ENCODE peak calls at places on chromosomes 13 and 19, in six cellular contexts. M is GM23338, E is transverse colon, R is tibial nerve, D is HCT116, G is lower lobe of right lung. F is an unnamed sample.

GRCh38 chr19:41601771-41602170 is 25.1 kb downstream of the CEACAM4 start:
- DNase-seq in R (no peak), G (no peak), M (no peak), D (no peak), E (no peak), F (no peak)

GRCh38 chr13:114124921-114125320 is 7.5 kb downstream of the RASA3 start:
- DNase-seq in M (no peak), G (no peak), D (no peak), E (no peak), R (no peak), F (no peak)

GRCh38 chr13:27923794-27924528 is 4.2 kb downstream of the PDX1 start:
- DNase-seq in M (peak; percentile 58), G (no peak), D (no peak), R (no peak), E (no peak), F (no peak)

GRCh38 chr13:51222510-51223283 is 499 bp downstream of the FAM124A start:
- DNase-seq in M (peak; percentile 59), R (peak; percentile 10), E (no peak), G (no peak), D (no peak), F (no peak)

GRCh38 chr19:42199440-42200115 is 17.9 kb downstream of the DEDD2 start:
- DNase-seq in M (peak; percentile 61), R (no peak), D (no peak), G (peak; percentile 83), E (peak; percentile 53), F (no peak)

GRCh38 chr13:73325351-73326214 is 266.8 kb downstream of the KLF5 start:
- DNase-seq in G (no peak), R (no peak), E (peak; percentile 42), M (no peak), D (no peak), F (peak; percentile 78)

GRCh38 chr13:107006646-107007045 is 438.7 kb upstream of the ARGLU1 start:
- DNase-seq in D (no peak), E (no peak), G (no peak), M (no peak), R (no peak), F (no peak)

GRCh38 chr19:5369962-5370367 is 29.4 kb upstream of the PTPRS start:
- DNase-seq in R (no peak), D (no peak), M (peak; percentile 84), G (peak; percentile 50), E (peak; percentile 54), F (peak; percentile 75)

GRCh38 chr13:41780736-41781708 is 179.9 kb downstream of the VWA8 start:
- DNase-seq in R (no peak), E (no peak), G (no peak), M (no peak), D (no peak), F (no peak)

GRCh38 chr19:39645800-39646411 is 9.8 kb upstream of the LGALS16 start:
- DNase-seq in E (no peak), R (no peak), D (no peak), G (no peak), M (peak; percentile 61), F (peak; percentile 62)

GRCh38 chr19:19426216-19426615 is 20.7 kb downstream of the GATAD2A start:
- DNase-seq in R (no peak), E (no peak), D (no peak), M (no peak), G (no peak), F (no peak)

GRCh38 chr19:5081441-5082161 is 112.7 kb downstream of the KDM4B start:
- DNase-seq in R (no peak), E (no peak), G (no peak), D (no peak), M (no peak), F (no peak)

GRCh38 chr13:73902296-73902695 is 231.9 kb downstream of the KLF12 start:
- DNase-seq in E (no peak), G (no peak), D (no peak), R (no peak), M (no peak), F (no peak)

GRCh38 chr13:42814868-42815267 is 33.5 kb downstream of the FAM216B start:
- DNase-seq in R (no peak), G (no peak), M (no peak), D (no peak), E (no peak), F (no peak)

GRCh38 chr13:21673592-21674270 is 2.9 kb downstream of the FGF9 start:
- DNase-seq in M (peak; percentile 83), G (peak; percentile 62), E (peak; percentile 60), D (no peak), R (no peak), F (peak; percentile 62)

GRCh38 chr13:21677075-21677628 is 6.3 kb downstream of the FGF9 start:
- DNase-seq in R (no peak), M (no peak), E (no peak), D (no peak), G (no peak), F (no peak)

GRCh38 chr13:21674271-21675009 is 3.6 kb downstream of the FGF9 start:
- DNase-seq in G (no peak), R (no peak), M (peak; percentile 65), D (no peak), E (peak; percentile 23), F (no peak)

GRCh38 chr13:21675095-21676007 is 4.5 kb downstream of the FGF9 start:
- DNase-seq in R (no peak), G (peak; percentile 50), E (peak; percentile 54), M (peak; percentile 61), D (no peak), F (no peak)

GRCh38 chr13:21676611-21677021 is 5.7 kb downstream of the FGF9 start:
- DNase-seq in R (no peak), M (peak; percentile 77), E (peak; percentile 42), G (peak; percentile 55), D (no peak), F (peak; percentile 67)
- TF ChIP-seq CTCF in R (no peak), M (peak; percentile 61), E (no peak), G (no peak), D (peak; percentile 15), F (peak; percentile 33)

GRCh38 chr19:45356760-45357444 is 13.5 kb downstream of the ERCC2 start:
- DNase-seq in M (no peak), D (no peak), E (no peak), G (no peak), R (no peak), F (no peak)
- H3K4me1 ChIP-seq in M (no peaks in the 10 kb centered on the region), D (no peaks in the 10 kb centered on the region), E (no peaks in the 10 kb centered on the region), G (no peaks in the 10 kb centered on the region), R (no peaks in the 10 kb centered on the region), F (no peaks in the 10 kb centered on the region)

DNA sequence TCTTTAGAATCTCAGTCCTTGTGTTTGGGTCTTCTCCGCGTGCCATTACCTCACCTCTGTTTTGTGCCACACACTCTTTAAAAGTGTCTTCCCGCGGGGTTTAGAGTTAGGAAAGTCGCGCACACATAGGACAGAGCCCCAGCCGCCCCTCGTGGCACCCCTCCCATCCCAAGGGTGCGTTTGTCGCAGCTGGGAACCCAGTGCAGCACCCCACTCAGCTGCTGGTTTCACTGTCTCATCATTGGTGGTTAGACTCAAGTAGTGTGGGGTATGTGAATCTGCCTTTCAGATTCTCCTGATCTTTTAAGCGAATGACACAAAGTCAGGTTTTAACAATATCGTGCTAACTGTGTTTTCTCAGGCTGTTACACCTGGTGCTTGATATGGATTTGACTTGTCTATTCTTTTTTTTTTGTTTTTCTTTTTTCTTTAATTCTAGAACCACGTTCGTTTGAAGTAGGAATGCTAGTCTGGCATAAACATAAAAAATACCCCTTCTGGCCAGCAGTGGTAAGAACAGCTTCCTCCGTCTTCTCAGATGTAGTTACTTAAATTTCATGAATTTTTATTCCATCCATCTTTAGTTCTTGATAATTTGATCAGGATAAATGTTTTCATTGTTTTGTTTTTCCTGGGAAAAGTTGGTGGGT is 19.5 kb upstream of the NDUFS7 start:
- DNase-seq in D (no peak), G (no peak), E (no peak), R (no peak), M (no peak), F (no peak)
- TF ChIP-seq CTCF in D (no peak), G (no peak), E (no peak), R (no peak), M (peak; percentile 38), F (peak; percentile 13)

GRCh38 chr13:77313923-77314322 is 13.0 kb downstream of the MYCBP2 start:
- DNase-seq in M (no peak), D (no peak), E (no peak), G (no peak), R (no peak), F (no peak)

GRCh38 chr13:77310161-77310560 is 16.7 kb downstream of the MYCBP2 start:
- DNase-seq in M (no peak), D (no peak), G (no peak), E (no peak), R (no peak), F (no peak)

GRCh38 chr13:77309254-77309653 is 17.6 kb downstream of the MYCBP2 start:
- DNase-seq in D (no peak), E (no peak), R (no peak), M (no peak), G (no peak), F (no peak)

GRCh38 chr13:77312311-77312710 is 14.6 kb downstream of the MYCBP2 start:
- DNase-seq in E (no peak), R (no peak), G (no peak), D (no peak), M (peak; percentile 21), F (no peak)

DNA sequence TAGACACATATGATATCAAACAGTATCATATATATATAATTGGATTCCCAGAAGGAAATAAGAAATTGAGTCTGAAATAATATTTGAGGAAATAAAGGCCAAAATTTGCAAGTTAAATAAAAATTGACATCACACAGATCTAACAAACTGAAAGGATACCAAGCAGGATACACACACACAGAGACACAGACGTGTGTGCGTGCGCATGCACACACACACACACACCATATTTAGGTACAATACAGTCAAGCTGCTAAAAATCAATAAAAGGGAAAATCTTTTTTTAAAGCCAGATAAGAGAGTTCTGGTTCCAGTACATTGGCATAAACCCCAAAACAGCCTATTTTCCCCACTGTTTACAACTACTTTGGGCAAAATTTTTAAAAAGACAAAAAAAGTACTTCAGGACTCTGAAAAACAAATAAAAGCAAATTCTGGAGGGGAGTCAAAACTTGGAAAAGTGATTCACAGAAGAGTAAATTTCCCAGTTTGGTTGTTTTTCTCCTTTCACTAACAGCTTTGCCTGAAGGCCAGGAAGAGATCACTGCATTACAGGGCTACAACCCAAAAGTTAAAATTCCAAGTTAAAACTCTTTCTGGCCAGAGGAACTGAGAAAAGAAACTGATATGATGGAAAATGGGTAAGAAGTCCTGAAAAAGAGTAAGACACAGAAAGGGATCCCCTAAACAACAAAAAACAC is 16.2 kb downstream of the MYCBP2 start:
- DNase-seq in M (no peak), E (no peak), D (no peak), R (no peak), G (no peak), F (no peak)
- H3K4me1 ChIP-seq in M (peaks cover 71% of the 10 kb centered on the region), E (peaks cover 53% of the 10 kb centered on the region), D (no peaks in the 10 kb centered on the region), R (peaks cover 28% of the 10 kb centered on the region), G (peaks cover 61% of the 10 kb centered on the region), F (peaks cover 10% of the 10 kb centered on the region)

DNA sequence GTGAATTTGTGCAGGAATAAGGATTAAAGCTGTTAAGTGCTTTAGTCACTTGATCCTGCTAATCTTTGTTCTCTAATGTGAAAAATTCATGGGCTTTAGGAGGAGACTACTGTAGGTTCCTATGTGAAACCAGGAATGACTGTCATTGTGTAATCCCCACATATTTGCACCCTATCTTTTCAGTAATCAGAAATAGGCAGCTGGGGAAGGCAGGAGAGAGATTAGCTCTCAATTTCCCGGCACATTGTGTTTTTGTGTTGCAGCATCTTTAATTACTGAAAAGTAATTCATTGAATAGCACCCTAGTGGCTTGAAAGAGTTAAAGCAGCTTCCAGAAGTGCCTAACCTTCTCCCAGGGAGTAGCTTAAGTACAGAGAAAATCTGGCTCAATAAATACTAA is 282.9 kb downstream of the OLFM4 start:
- DNase-seq in G (no peak), D (no peak), R (no peak), E (no peak), M (peak; percentile 54), F (no peak)
- TF ChIP-seq CTCF in G (no peak), D (no peak), R (no peak), E (no peak), M (peak; percentile 47), F (peak; percentile 14)

GRCh38 chr19:10654610-10655456 is 687 bp downstream of the ILF3 start:
- DNase-seq in M (peak; percentile 95), G (peak; percentile 67), E (peak; percentile 52), D (no peak), R (no peak), F (peak; percentile 67)
- H3K4me1 ChIP-seq in M (peaks cover 32% of the 10 kb centered on the region), G (peaks cover 55% of the 10 kb centered on the region), E (peaks cover 62% of the 10 kb centered on the region), D (peaks cover 11% of the 10 kb centered on the region), R (peaks cover 22% of the 10 kb centered on the region), F (peaks cover 9% of the 10 kb centered on the region)

F was measured in Caco-2.